ENCODE peak calls at places on chromosomes 6 and 20, in four cellular contexts. H is NCI-H1105; G is activated T-cell treated with anti-CD3 and anti-CD28 coated beads, Interleukin-2, amount 50 U/mL, for 72 hours; P is activated T-helper 1 cell treated with anti-CD3 and anti-CD28 coated beads, Interleukin-12 subunit alpha, Interleukin-12 subunit beta, Interleukin-2, Interleukin-4 antibody, amounts not matched to agents 30 ng/mL and 10 ng/mL and 1 ng/mL, durations not matched to agents 14 hours and 24 hours and 36 hours. I is an unnamed sample.

GRCh38 chr6:15329154-15329781 is 83.4 kb downstream of the JARID2 start:
- DNase-seq in H (no peak), P (no peak), G (no peak), I (no peak)

GRCh38 chr20:9140172-9140760 is 71.4 kb downstream of the PLCB4 start:
- DNase-seq in P (no peak), G (no peak), H (no peak), I (no peak)

GRCh38 chr6:79413562-79414002 is 123.6 kb downstream of the LCA5 start:
- DNase-seq in G (no peak), P (no peak), H (no peak), I (no peak)

GRCh38 chr6:48278261-48278660 is 167.3 kb upstream of the PTCHD4 start:
- DNase-seq in H (no peak), G (no peak), P (no peak), I (no peak)

GRCh38 chr20:31368301-31368700 is at the start of gene DEFB118:
- DNase-seq in H (no peak), G (no peak), P (no peak), I (no peak)

GRCh38 chr20:31617432-31618104 is 12.5 kb downstream of the ID1 start:
- DNase-seq in G (no peak), H (no peak), P (no peak), I (no peak)

GRCh38 chr20:38759135-38759534 is 10.9 kb downstream of the ACTR5 start:
- DNase-seq in H (no peak), P (no peak), G (no peak), I (no peak)

GRCh38 chr20:32553618-32554017 is 31.5 kb downstream of the NOL4L start:
- DNase-seq in P (no peak), G (no peak), H (no peak), I (no peak)

GRCh38 chr20:25128649-25129048 is 46.7 kb upstream of the VSX1 start:
- DNase-seq in H (no peak), G (no peak), P (no peak), I (no peak)

GRCh38 chr6:21773199-21773974 is 179.8 kb downstream of the SOX4 start:
- DNase-seq in H (no peak), P (no peak), G (no peak), I (no peak)

GRCh38 chr6:36302227-36302976 is 32.5 kb downstream of the PNPLA1 start:
- DNase-seq in P (peak), G (peak), H (peak), I (peak)

GRCh38 chr6:137801352-137802088 is 65.5 kb upstream of the TNFAIP3 start:
- DNase-seq in P (no peak), G (no peak), H (no peak), I (no peak)

GRCh38 chr6:133241088-133241900 is at the start of gene EYA4:
- DNase-seq in P (no peak), H (no peak), G (peak), I (no peak)

GRCh38 chr20:41592516-41593192 is 25.5 kb downstream of the CHD6 start:
- DNase-seq in P (no peak), G (no peak), H (no peak), I (no peak)

GRCh38 chr20:44810391-44811149 is at the start of gene RIMS4:
- DNase-seq in H (peak), P (no peak), G (peak), I (no peak)

GRCh38 chr6:42420741-42421140 is 31.0 kb downstream of the TRERF1 start:
- DNase-seq in H (no peak), P (no peak), G (no peak), I (no peak)

GRCh38 chr20:10033905-10034304 is 882 bp upstream of the ANKEF1 start:
- DNase-seq in H (no peak), G (no peak), P (no peak), I (no peak)

GRCh38 chr20:53805895-53806384 is 212.3 kb upstream of the ZNF217 start:
- DNase-seq in G (no peak), P (no peak), H (no peak), I (no peak)

GRCh38 chr6:152143359-152143758 is 335.9 kb downstream of the ESR1 start:
- DNase-seq in H (no peak), P (no peak), G (no peak), I (no peak)

GRCh38 chr6:21469213-21469612 is 124.3 kb upstream of the SOX4 start:
- DNase-seq in H (no peak), P (no peak), G (no peak), I (no peak)

GRCh38 chr20:46979603-46980241 is 85.1 kb downstream of the EYA2 start:
- DNase-seq in G (no peak), P (no peak), H (no peak), I (no peak)

GRCh38 chr6:1170793-1171192 is 141.1 kb upstream of the FOXQ1 start:
- DNase-seq in G (no peak), H (peak), P (no peak), I (no peak)

GRCh38 chr6:35443341-35444030 is 8.7 kb upstream of the FANCE start:
- DNase-seq in H (no peak), P (no peak), G (no peak), I (no peak)

GRCh38 chr6:131678401-131678800 is 22.8 kb downstream of the OR2A4 start:
- DNase-seq in P (no peak), G (no peak), H (no peak), I (no peak)

GRCh38 chr6:32442243-32442667 is 2.6 kb downstream of the HLA-DRA start:
- DNase-seq in H (no peak), P (no peak), G (no peak), I (no peak)

I was measured in CD4-positive, alpha-beta T cell.